ENCODE peak calls at places on chromosome 3, in six cellular contexts. C is neural crest cell; Q is activated CD4-positive, alpha-beta T cell treated with anti-CD3 and anti-CD28 coated beads for 24 hours; P is endothelial cell; H is skeletal muscle cell; D is kidney epithelial cell. L is an unnamed sample.

GRCh38 chr3:40265181-40265580 is 44.3 kb upstream of the EIF1B start:
- DNase-seq in C (no peak), Q (no peak), P (no peak), H (no peak), D (no peak), L (no peak)

GRCh38 chr3:20125912-20126311 is 60.1 kb downstream of the SGO1 start:
- DNase-seq in C (no peak), Q (no peak), P (no peak), H (no peak), D (no peak), L (no peak)

GRCh38 chr3:188037116-188037718 is 116.7 kb upstream of the LPP start:
- DNase-seq in C (no peak), Q (no peak), P (peak), H (no peak), D (no peak), L (no peak)

GRCh38 chr3:136612512-136612911 is 139.7 kb downstream of the STAG1 start:
- DNase-seq in C (no peak), Q (no peak), P (no peak), H (no peak), D (peak), L (no peak)

GRCh38 chr3:190601597-190601996 is 87.7 kb downstream of the IL1RAP start:
- DNase-seq in C (no peak), Q (no peak), P (no peak), H (no peak), D (no peak), L (no peak)

GRCh38 chr3:123449092-123449985 is 449 bp upstream of the ADCY5 start:
- DNase-seq in C (peak), Q (no peak), P (peak), H (no peak), D (no peak), L (no peak)

GRCh38 chr3:16511561-16512434 is 1.7 kb downstream of the RFTN1 start:
- DNase-seq in C (no peak), Q (peak), P (no peak), H (peak), D (no peak), L (no peak)

GRCh38 chr3:110419571-110419970 is 652.0 kb upstream of the NECTIN3 start:
- DNase-seq in C (no peak), Q (no peak), P (no peak), H (no peak), D (no peak), L (no peak)

GRCh38 chr3:78177780-78178179 is 1137.9 kb downstream of the ROBO2 start:
- DNase-seq in C (no peak), Q (no peak), P (no peak), H (no peak), D (no peak), L (no peak)

GRCh38 chr3:105527949-105528348 is 161.2 kb downstream of the ALCAM start:
- DNase-seq in C (no peak), Q (peak), P (no peak), H (peak), D (no peak), L (no peak)

GRCh38 chr3:16147226-16147625 is 27.3 kb upstream of the GALNT15 start:
- DNase-seq in C (no peak), Q (no peak), P (no peak), H (peak), D (no peak), L (no peak)

GRCh38 chr3:48413086-48413485 is 16.8 kb downstream of the PLXNB1 start:
- DNase-seq in C (no peak), Q (no peak), P (no peak), H (no peak), D (no peak), L (no peak)

GRCh38 chr3:58249358-58250092 is 11.9 kb downstream of the ABHD6 start:
- DNase-seq in C (no peak), Q (no peak), P (no peak), H (no peak), D (no peak), L (no peak)

GRCh38 chr3:139610886-139611285 is 66.9 kb downstream of the NMNAT3 start:
- DNase-seq in C (no peak), Q (no peak), P (no peak), H (no peak), D (no peak), L (no peak)

GRCh38 chr3:65550137-65550536 is 488.6 kb downstream of the MAGI1 start:
- DNase-seq in C (no peak), Q (no peak), P (no peak), H (no peak), D (no peak), L (no peak)

GRCh38 chr3:48656061-48656840 is 6.4 kb downstream of the CELSR3 start:
- DNase-seq in C (peak), Q (peak), P (peak), H (no peak), D (peak), L (peak)

GRCh38 chr3:138726966-138727365 is 107.8 kb downstream of the PIK3CB start:
- DNase-seq in C (no peak), Q (no peak), P (no peak), H (peak), D (no peak), L (no peak)

GRCh38 chr3:133535971-133536634 is 37.4 kb upstream of the CDV3 start:
- DNase-seq in C (no peak), Q (no peak), P (no peak), H (peak), D (peak), L (no peak)

L was measured in H1.